ENCODE peak calls at places on chromosomes 3 and 15, in six cellular contexts. A is HepG2, O is GM12891, T is H1, R is K562, K is GM12878. M is an unnamed sample.

GRCh38 chr15:94047566-94047965 is 183.8 kb upstream of the MCTP2 start:
- DNase-seq in A (no peak), O (no peak), T (no peak), R (no peak), K (no peak), M (no peak)

GRCh38 chr15:54410481-54410880 is 432.2 kb downstream of the UNC13C start:
- DNase-seq in A (no peak), O (no peak), T (no peak), R (no peak), K (no peak), M (no peak)

GRCh38 chr3:188574885-188575284 is 420.9 kb downstream of the LPP start:
- DNase-seq in A (no peak), O (no peak), T (no peak), R (no peak), K (no peak), M (no peak)

GRCh38 chr15:70400766-70401541 is 303.2 kb upstream of the TLE3 start:
- DNase-seq in A (no peak), O (no peak), T (no peak), R (no peak), K (no peak), M (no peak)

GRCh38 chr15:83960192-83960829 is 275.3 kb upstream of the GOLGA6L4 start:
- DNase-seq in A (no peak), O (no peak), T (no peak), R (no peak), K (no peak), M (no peak)

GRCh38 chr15:22895465-22896190 is 57.2 kb downstream of the NIPA2 start:
- DNase-seq in A (no peak), O (peak; percentile 52), T (no peak), R (peak; percentile 51), K (peak; percentile 1), M (no peak)

GRCh38 chr3:187976361-187976900 is 177.5 kb upstream of the LPP start:
- DNase-seq in A (no peak), O (no peak), T (no peak), R (no peak), K (no peak), M (no peak)

GRCh38 chr3:138935864-138936762 is 10.8 kb downstream of the FOXL2 start:
- DNase-seq in A (peak; percentile 27), O (peak; percentile 86), T (peak; percentile 99), R (peak; percentile 85), K (no peak), M (peak; percentile 88)

GRCh38 chr15:55685292-55685691 is 57.7 kb downstream of the PRTG start:
- DNase-seq in A (no peak), O (no peak), T (no peak), R (no peak), K (no peak), M (no peak)

GRCh38 chr3:164380156-164380555 is 698.1 kb downstream of the SI start:
- DNase-seq in A (no peak), O (no peak), T (no peak), R (no peak), K (no peak), M (no peak)

GRCh38 chr15:87620393-87620792 is 636.1 kb downstream of the NTRK3 start:
- DNase-seq in A (no peak), O (no peak), T (no peak), R (no peak), K (no peak), M (no peak)

GRCh38 chr3:29582310-29582709 is 301.4 kb downstream of the RBMS3 start:
- DNase-seq in A (no peak), O (no peak), T (no peak), R (no peak), K (no peak), M (no peak)

GRCh38 chr15:39777497-39777896 is 5.1 kb downstream of the FSIP1 start:
- DNase-seq in A (no peak), O (no peak), T (no peak), R (no peak), K (no peak), M (no peak)

DNA sequence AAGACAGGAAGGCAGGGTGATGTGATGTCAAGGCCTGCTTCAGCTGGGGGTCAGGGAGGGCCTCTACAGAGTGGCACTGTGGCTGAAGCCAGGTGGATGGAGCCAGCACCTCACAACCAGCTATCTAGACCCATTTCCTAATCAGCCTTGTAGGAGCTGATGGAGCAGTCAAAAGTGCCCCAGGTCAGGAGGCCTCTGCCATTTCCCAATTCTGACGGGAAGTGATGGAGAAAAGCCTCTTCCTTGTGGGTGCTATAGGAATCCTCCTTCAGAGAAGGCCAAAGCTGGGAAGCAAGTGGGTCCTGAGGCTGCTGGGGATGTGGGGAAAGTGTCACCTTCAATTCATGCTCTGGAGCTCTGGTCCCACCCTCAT is 11.2 kb upstream of the RFT1 start:
- DNase-seq in A (no peak), O (no peak), T (no peak), R (no peak), K (no peak), M (no peak)
- TF ChIP-seq POLR2AphosphoS5 in A (no peak), O (no peak), T (no peak), R (no peak), K (no peak), M (no peak)

GRCh38 chr3:145942052-145942451 is 218.9 kb downstream of the PLOD2 start:
- DNase-seq in A (no peak), O (no peak), T (no peak), R (no peak), K (no peak), M (no peak)
- TF ChIP-seq POLR2A in A (no peak), O (no peak), T (no peak), R (no peak), K (no peak), M (no peak)

DNA sequence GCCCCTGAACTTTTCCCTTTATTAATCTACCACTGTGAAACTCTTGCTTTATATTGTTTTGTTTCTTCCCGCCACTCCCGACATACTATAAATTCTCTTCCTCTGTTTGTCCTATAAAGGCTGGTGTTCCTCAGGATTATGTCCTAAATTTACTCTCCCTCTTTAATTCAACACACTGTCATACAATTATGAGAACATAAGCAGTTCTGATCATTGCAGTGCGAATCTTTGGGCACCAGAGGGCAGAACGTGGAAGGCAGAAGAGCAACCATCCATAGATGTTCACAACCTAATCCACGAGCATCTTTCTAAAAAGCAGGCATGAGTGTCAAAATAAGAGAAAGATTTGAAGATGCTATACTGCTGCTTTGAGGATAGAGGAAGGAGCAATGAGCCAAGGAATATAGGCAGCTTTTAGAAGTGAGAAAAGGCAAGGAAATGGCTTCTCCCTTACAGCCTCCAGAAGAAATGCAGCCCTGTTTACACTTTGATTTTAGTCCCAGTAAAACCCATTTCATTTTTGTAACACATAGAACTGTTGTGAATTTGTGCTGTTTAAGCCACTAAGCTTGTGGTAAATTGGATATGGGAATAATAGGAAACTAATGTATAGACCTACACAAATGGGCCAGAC is 179.4 kb downstream of the GBE1 start:
- DNase-seq in A (peak; percentile 20), O (no peak), T (no peak), R (peak; percentile 4), K (peak; percentile 4), M (no peak)
- TF ChIP-seq TAF1 in A (no peak), O (no peak), T (no peak), R (no peak), K (no peak), M (no peak)

DNA sequence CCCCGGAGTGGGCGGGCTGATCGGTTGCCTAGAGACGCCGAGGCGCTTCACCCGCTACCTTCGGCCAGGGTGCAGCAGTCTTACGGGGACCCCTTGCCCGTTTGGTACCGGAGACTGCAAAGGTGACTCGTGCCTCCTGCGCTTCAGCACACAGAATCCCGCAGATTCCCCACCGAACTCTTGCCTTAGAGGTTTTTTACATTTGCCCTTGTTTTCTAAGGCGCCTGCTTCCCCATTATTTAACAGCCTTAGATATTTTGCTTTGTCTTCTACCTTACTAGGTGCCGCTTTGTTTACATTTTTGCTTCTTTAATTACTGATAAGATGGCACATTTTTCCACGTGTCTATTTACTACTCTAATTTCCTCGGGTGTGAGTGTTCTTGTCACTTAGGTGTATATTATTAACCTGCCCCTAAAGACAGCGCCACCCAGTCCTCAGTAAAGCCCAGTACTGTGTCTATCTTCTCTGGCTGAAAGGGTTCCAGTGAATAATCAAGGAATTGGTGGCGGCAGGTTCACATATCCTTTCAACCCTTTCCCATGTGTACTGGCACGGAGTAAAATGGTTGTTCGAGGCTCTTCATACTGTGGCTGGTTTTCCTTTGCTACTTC is 563 bp upstream of the CEP152 start:
- DNase-seq in A (peak; percentile 4), O (no peak), T (no peak), R (peak; percentile 33), K (no peak), M (no peak)
- TF ChIP-seq POLR2AphosphoS5 in A (no peak), O (no peak), T (no peak), R (no peak), K (no peak), M (no peak)

GRCh38 chr3:160676547-160677303 is at the start of gene ARL14:
- DNase-seq in A (peak; percentile 12), O (no peak), T (no peak), R (no peak), K (no peak), M (no peak)
- TF ChIP-seq POLR2A in A (no peak), O (no peak), T (no peak), R (no peak), K (no peak), M (no peak)

DNA sequence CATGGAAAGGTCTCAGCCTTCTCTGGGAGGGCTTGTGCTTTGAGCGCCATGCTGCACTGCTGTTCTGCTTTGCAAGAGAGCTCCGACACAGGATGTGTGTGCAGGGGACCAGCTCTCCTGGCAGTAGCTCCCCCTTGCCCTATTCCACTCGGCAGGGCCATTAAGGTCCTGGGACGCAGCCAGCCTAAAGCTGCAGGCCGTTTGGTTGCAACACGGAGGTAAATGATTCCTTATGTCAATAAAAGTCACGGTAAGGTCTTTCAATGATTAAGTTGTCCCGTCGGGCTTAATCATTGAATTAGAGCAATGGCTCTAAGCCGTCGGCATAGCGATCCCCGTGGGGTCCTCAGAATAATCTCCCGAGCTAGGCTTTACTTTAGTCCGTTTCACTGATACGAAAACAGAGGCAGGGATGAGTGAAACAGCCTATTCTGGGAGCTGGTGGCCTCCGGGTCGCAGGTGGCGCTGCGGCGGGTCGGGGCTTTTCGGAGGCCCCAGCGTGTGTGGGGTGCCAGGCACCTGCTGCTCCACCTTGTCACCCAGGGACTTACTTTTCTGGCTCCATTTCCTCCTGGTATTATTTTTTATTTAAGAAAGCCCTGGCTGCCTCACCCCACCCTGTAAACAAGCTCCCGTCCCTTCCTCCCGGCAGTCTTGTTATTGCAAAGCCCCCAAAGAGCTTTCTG is 525.2 kb downstream of the OCA2 start:
- DNase-seq in A (no peak), O (no peak), T (no peak), R (no peak), K (no peak), M (no peak)
- TF ChIP-seq TAF1 in A (no peak), O (no peak), T (no peak), R (no peak), K (no peak), M (no peak)

M was measured in GM12892.